ENCODE peak calls at places on chromosomes 2 and 18, in five cellular contexts. One of them, this sample, is unnamed.

GRCh38 chr2:239654266-239654665 is 253.4 kb upstream of the HDAC4 start:
- DNase-seq in GM10248: no peak
- DNase-seq in Calu3: no peak
- DNase-seq in HCT116: no peak
- DNase-seq in cardiac fibroblast: no peak
- DNase-seq in this sample: no peak

GRCh38 chr2:124911560-124911959 is 886.5 kb downstream of the CNTNAP5 start:
- DNase-seq in GM10248: no peak
- DNase-seq in Calu3: no peak
- DNase-seq in HCT116: no peak
- DNase-seq in cardiac fibroblast: peak
- DNase-seq in this sample: no peak

GRCh38 chr2:199315299-199316179 is 142.2 kb downstream of the SATB2 start:
- DNase-seq in GM10248: no peak
- DNase-seq in Calu3: peak
- DNase-seq in HCT116: no peak
- DNase-seq in cardiac fibroblast: peak
- DNase-seq in this sample: peak

GRCh38 chr2:118627156-118627555 is 220.3 kb downstream of the EN1 start:
- DNase-seq in GM10248: no peak
- DNase-seq in Calu3: no peak
- DNase-seq in HCT116: no peak
- DNase-seq in cardiac fibroblast: no peak
- DNase-seq in this sample: no peak

GRCh38 chr2:134773372-134774073 is 54.7 kb upstream of the TMEM163 start:
- DNase-seq in GM10248: no peak
- DNase-seq in Calu3: no peak
- DNase-seq in HCT116: no peak
- DNase-seq in cardiac fibroblast: peak
- DNase-seq in this sample: no peak

GRCh38 chr2:240211096-240211495 is 70.6 kb upstream of the OTOS start:
- DNase-seq in GM10248: no peak
- DNase-seq in Calu3: no peak
- DNase-seq in HCT116: no peak
- DNase-seq in cardiac fibroblast: no peak
- DNase-seq in this sample: no peak

GRCh38 chr2:224416656-224417360 is 14.9 kb upstream of the FAM124B start:
- DNase-seq in GM10248: no peak
- DNase-seq in Calu3: no peak
- DNase-seq in HCT116: no peak
- DNase-seq in cardiac fibroblast: no peak
- DNase-seq in this sample: no peak

GRCh38 chr2:219567791-219568361 is 3.5 kb downstream of the OBSL1 start:
- DNase-seq in GM10248: no peak
- DNase-seq in Calu3: no peak
- DNase-seq in HCT116: no peak
- DNase-seq in cardiac fibroblast: no peak
- DNase-seq in this sample: no peak

GRCh38 chr18:22347624-22348511 is 69.8 kb downstream of the CTAGE1 start:
- DNase-seq in GM10248: no peak
- DNase-seq in Calu3: peak
- DNase-seq in HCT116: no peak
- DNase-seq in cardiac fibroblast: no peak
- DNase-seq in this sample: no peak

GRCh38 chr2:85852979-85853498 is 35.8 kb downstream of the ST3GAL5 start:
- DNase-seq in GM10248: no peak
- DNase-seq in Calu3: no peak
- DNase-seq in HCT116: no peak
- DNase-seq in cardiac fibroblast: no peak
- DNase-seq in this sample: no peak

GRCh38 chr2:8115966-8116365 is 565.9 kb upstream of the ID2 start:
- DNase-seq in GM10248: no peak
- DNase-seq in Calu3: no peak
- DNase-seq in HCT116: no peak
- DNase-seq in cardiac fibroblast: no peak
- DNase-seq in this sample: no peak

GRCh38 chr2:9222246-9222898 is 15.8 kb downstream of the ASAP2 start:
- DNase-seq in GM10248: no peak
- DNase-seq in Calu3: no peak
- DNase-seq in HCT116: no peak
- DNase-seq in cardiac fibroblast: no peak
- DNase-seq in this sample: no peak

GRCh38 chr2:225310745-225311144 is 88.8 kb upstream of the NYAP2 start:
- DNase-seq in GM10248: no peak
- DNase-seq in Calu3: no peak
- DNase-seq in HCT116: no peak
- DNase-seq in cardiac fibroblast: no peak
- DNase-seq in this sample: no peak

GRCh38 chr18:63567276-63567675 is 19.9 kb upstream of the SERPINB13 start:
- DNase-seq in GM10248: no peak
- DNase-seq in Calu3: no peak
- DNase-seq in HCT116: no peak
- DNase-seq in cardiac fibroblast: no peak
- DNase-seq in this sample: no peak

GRCh38 chr2:101566632-101567228 is 91.8 kb upstream of the RFX8 start:
- DNase-seq in GM10248: no peak
- DNase-seq in Calu3: no peak
- DNase-seq in HCT116: no peak
- DNase-seq in cardiac fibroblast: no peak
- DNase-seq in this sample: no peak

GRCh38 chr18:50186385-50186784 is 8.6 kb downstream of the MYO5B start:
- DNase-seq in GM10248: no peak
- DNase-seq in Calu3: no peak
- DNase-seq in HCT116: no peak
- DNase-seq in cardiac fibroblast: no peak
- DNase-seq in this sample: no peak

GRCh38 chr2:74291891-74292621 is 51.2 kb downstream of the SLC4A5 start:
- DNase-seq in GM10248: no peak
- DNase-seq in Calu3: no peak
- DNase-seq in HCT116: no peak
- DNase-seq in cardiac fibroblast: no peak
- DNase-seq in this sample: no peak

GRCh38 chr2:41933585-41934322 is 114.1 kb upstream of the PKDCC start:
- DNase-seq in GM10248: no peak
- DNase-seq in Calu3: no peak
- DNase-seq in HCT116: no peak
- DNase-seq in cardiac fibroblast: peak
- DNase-seq in this sample: peak

GRCh38 chr2:72033636-72034035 is 114.0 kb downstream of the CYP26B1 start:
- DNase-seq in GM10248: no peak
- DNase-seq in Calu3: no peak
- DNase-seq in HCT116: no peak
- DNase-seq in cardiac fibroblast: no peak
- DNase-seq in this sample: no peak

GRCh38 chr2:56168163-56168562 is 15.6 kb upstream of the CCDC85A start:
- DNase-seq in GM10248: no peak
- DNase-seq in Calu3: no peak
- DNase-seq in HCT116: no peak
- DNase-seq in cardiac fibroblast: peak
- DNase-seq in this sample: peak

GRCh38 chr2:60319031-60319547 is 234.4 kb downstream of the BCL11A start:
- DNase-seq in GM10248: no peak
- DNase-seq in Calu3: no peak
- DNase-seq in HCT116: no peak
- DNase-seq in cardiac fibroblast: no peak
- DNase-seq in this sample: no peak

GRCh38 chr2:132438650-132439030 is 22.0 kb downstream of the GPR39 start:
- DNase-seq in GM10248: no peak
- DNase-seq in Calu3: peak
- DNase-seq in HCT116: peak
- DNase-seq in cardiac fibroblast: peak
- DNase-seq in this sample: peak

GRCh38 chr18:25531207-25531606 is 179.2 kb upstream of the ZNF521 start:
- DNase-seq in GM10248: no peak
- DNase-seq in Calu3: no peak
- DNase-seq in HCT116: no peak
- DNase-seq in cardiac fibroblast: no peak
- DNase-seq in this sample: no peak

GRCh38 chr2:229118947-229119346 is 152.1 kb downstream of the PID1 start:
- DNase-seq in GM10248: no peak
- DNase-seq in Calu3: no peak
- DNase-seq in HCT116: no peak
- DNase-seq in cardiac fibroblast: no peak
- DNase-seq in this sample: no peak

GRCh38 chr18:55462652-55463051 is 125.3 kb downstream of the TCF4 start:
- DNase-seq in GM10248: no peak
- DNase-seq in Calu3: no peak
- DNase-seq in HCT116: no peak
- DNase-seq in cardiac fibroblast: no peak
- DNase-seq in this sample: no peak

GRCh38 chr2:46967990-46968647 is 52.5 kb upstream of the MCFD2 start:
- DNase-seq in GM10248: no peak
- DNase-seq in Calu3: peak
- DNase-seq in HCT116: peak
- DNase-seq in cardiac fibroblast: peak
- DNase-seq in this sample: peak

GRCh38 chr18:76231402-76231801 is 263.6 kb downstream of the ZNF516 start:
- DNase-seq in GM10248: no peak
- DNase-seq in Calu3: no peak
- DNase-seq in HCT116: no peak
- DNase-seq in cardiac fibroblast: no peak
- DNase-seq in this sample: no peak

GRCh38 chr2:54669677-54670484 is 53.6 kb upstream of the EML6 start:
- DNase-seq in GM10248: no peak
- DNase-seq in Calu3: no peak
- DNase-seq in HCT116: no peak
- DNase-seq in cardiac fibroblast: peak
- DNase-seq in this sample: peak

GRCh38 chr2:72793798-72794447 is 31.9 kb downstream of the EXOC6B start:
- DNase-seq in GM10248: no peak
- DNase-seq in Calu3: no peak
- DNase-seq in HCT116: no peak
- DNase-seq in cardiac fibroblast: peak
- DNase-seq in this sample: peak

GRCh38 chr2:49938268-49938667 is 784.0 kb upstream of the FSHR start:
- DNase-seq in GM10248: no peak
- DNase-seq in Calu3: no peak
- DNase-seq in HCT116: no peak
- DNase-seq in cardiac fibroblast: no peak
- DNase-seq in this sample: peak

GRCh38 chr2:8457092-8457481 is 224.8 kb upstream of the ID2 start:
- DNase-seq in GM10248: no peak
- DNase-seq in Calu3: peak
- DNase-seq in HCT116: no peak
- DNase-seq in cardiac fibroblast: no peak
- DNase-seq in this sample: no peak

GRCh38 chr2:4618141-4618540 is 914.8 kb downstream of the DCDC2C start:
- DNase-seq in GM10248: no peak
- DNase-seq in Calu3: no peak
- DNase-seq in HCT116: no peak
- DNase-seq in cardiac fibroblast: no peak
- DNase-seq in this sample: no peak

GRCh38 chr2:31233216-31233615 is 736 bp upstream of the EHD3 start:
- DNase-seq in GM10248: no peak
- DNase-seq in Calu3: no peak
- DNase-seq in HCT116: no peak
- DNase-seq in cardiac fibroblast: peak
- DNase-seq in this sample: peak

GRCh38 chr2:205220559-205220958 is 461.7 kb upstream of the NRP2 start:
- DNase-seq in GM10248: no peak
- DNase-seq in Calu3: no peak
- DNase-seq in HCT116: no peak
- DNase-seq in cardiac fibroblast: no peak
- DNase-seq in this sample: no peak

This sample was measured in foreskin melanocyte.